ENCODE peak calls at places on chromosome 2, in six cellular contexts. One of them, this sample, is unnamed.

GRCh38 chr2:3169106-3169870 is 208.3 kb downstream of the EIPR1 start:
- DNase-seq in hepatic stellate cell: peak; percentile 61
- DNase-seq in upper lobe of right lung: peak; percentile 29
- DNase-seq in KG1: no peak
- DNase-seq in stimulated activated CD4-positive, alpha-beta T cell treated with anti-CD3 and anti-CD28 coated beads, TNF-alpha, amount 100 ng/mL, for 4 hours: no peak
- DNase-seq in globus pallidus: no peak
- DNase-seq in this sample: no peak

GRCh38 chr2:54479422-54479821 is 23.3 kb downstream of the SPTBN1 start:
- DNase-seq in upper lobe of right lung: no peak
- DNase-seq in stimulated activated CD4-positive, alpha-beta T cell treated with anti-CD3 and anti-CD28 coated beads, TNF-alpha, amount 100 ng/mL, for 4 hours: no peak
- DNase-seq in globus pallidus: no peak
- DNase-seq in KG1: no peak
- DNase-seq in hepatic stellate cell: no peak
- DNase-seq in this sample: no peak

GRCh38 chr2:221034973-221035372 is 537.1 kb downstream of the EPHA4 start:
- DNase-seq in stimulated activated CD4-positive, alpha-beta T cell treated with anti-CD3 and anti-CD28 coated beads, TNF-alpha, amount 100 ng/mL, for 4 hours: no peak
- DNase-seq in KG1: no peak
- DNase-seq in hepatic stellate cell: no peak
- DNase-seq in globus pallidus: no peak
- DNase-seq in upper lobe of right lung: no peak
- DNase-seq in this sample: no peak

GRCh38 chr2:224248944-224249371 is 152.9 kb downstream of the FAM124B start:
- DNase-seq in hepatic stellate cell: no peak
- DNase-seq in upper lobe of right lung: no peak
- DNase-seq in globus pallidus: no peak
- DNase-seq in KG1: no peak
- DNase-seq in stimulated activated CD4-positive, alpha-beta T cell treated with anti-CD3 and anti-CD28 coated beads, TNF-alpha, amount 100 ng/mL, for 4 hours: no peak
- DNase-seq in this sample: no peak

GRCh38 chr2:150274108-150274507 is 213.4 kb downstream of the RND3 start:
- DNase-seq in hepatic stellate cell: no peak
- DNase-seq in KG1: no peak
- DNase-seq in upper lobe of right lung: no peak
- DNase-seq in stimulated activated CD4-positive, alpha-beta T cell treated with anti-CD3 and anti-CD28 coated beads, TNF-alpha, amount 100 ng/mL, for 4 hours: no peak
- DNase-seq in globus pallidus: no peak
- DNase-seq in this sample: no peak

GRCh38 chr2:95509408-95509807 is 24.9 kb upstream of the TRIM43B start:
- DNase-seq in globus pallidus: no peak
- DNase-seq in KG1: no peak
- DNase-seq in hepatic stellate cell: no peak
- DNase-seq in stimulated activated CD4-positive, alpha-beta T cell treated with anti-CD3 and anti-CD28 coated beads, TNF-alpha, amount 100 ng/mL, for 4 hours: no peak
- DNase-seq in upper lobe of right lung: no peak
- DNase-seq in this sample: no peak

GRCh38 chr2:134261398-134262131 is 7.7 kb downstream of the MGAT5 start:
- DNase-seq in upper lobe of right lung: no peak
- DNase-seq in KG1: no peak
- DNase-seq in globus pallidus: no peak
- DNase-seq in stimulated activated CD4-positive, alpha-beta T cell treated with anti-CD3 and anti-CD28 coated beads, TNF-alpha, amount 100 ng/mL, for 4 hours: no peak
- DNase-seq in hepatic stellate cell: no peak
- DNase-seq in this sample: no peak

GRCh38 chr2:228986961-228987360 is 284.1 kb downstream of the PID1 start:
- DNase-seq in globus pallidus: no peak
- DNase-seq in upper lobe of right lung: no peak
- DNase-seq in KG1: no peak
- DNase-seq in hepatic stellate cell: no peak
- DNase-seq in stimulated activated CD4-positive, alpha-beta T cell treated with anti-CD3 and anti-CD28 coated beads, TNF-alpha, amount 100 ng/mL, for 4 hours: no peak
- DNase-seq in this sample: no peak

GRCh38 chr2:11753886-11754704 is 7.7 kb downstream of the LPIN1 start:
- DNase-seq in stimulated activated CD4-positive, alpha-beta T cell treated with anti-CD3 and anti-CD28 coated beads, TNF-alpha, amount 100 ng/mL, for 4 hours: peak; percentile 70
- DNase-seq in upper lobe of right lung: no peak
- DNase-seq in hepatic stellate cell: peak; percentile 68
- DNase-seq in KG1: peak; percentile 81
- DNase-seq in globus pallidus: no peak
- DNase-seq in this sample: peak; percentile 43

GRCh38 chr2:20446917-20447436 is at the start of gene RHOB:
- DNase-seq in stimulated activated CD4-positive, alpha-beta T cell treated with anti-CD3 and anti-CD28 coated beads, TNF-alpha, amount 100 ng/mL, for 4 hours: peak; percentile 82
- DNase-seq in upper lobe of right lung: peak; percentile 98
- DNase-seq in globus pallidus: peak; percentile 99
- DNase-seq in KG1: peak; percentile 82
- DNase-seq in hepatic stellate cell: peak; percentile 100
- DNase-seq in this sample: peak; percentile 98

GRCh38 chr2:185417111-185417510 is 321.5 kb upstream of the FSIP2 start:
- DNase-seq in hepatic stellate cell: no peak
- DNase-seq in stimulated activated CD4-positive, alpha-beta T cell treated with anti-CD3 and anti-CD28 coated beads, TNF-alpha, amount 100 ng/mL, for 4 hours: no peak
- DNase-seq in globus pallidus: no peak
- DNase-seq in upper lobe of right lung: no peak
- DNase-seq in KG1: no peak
- DNase-seq in this sample: no peak

GRCh38 chr2:46239847-46240181 is 57.4 kb upstream of the EPAS1 start:
- DNase-seq in upper lobe of right lung: no peak
- DNase-seq in KG1: no peak
- DNase-seq in stimulated activated CD4-positive, alpha-beta T cell treated with anti-CD3 and anti-CD28 coated beads, TNF-alpha, amount 100 ng/mL, for 4 hours: peak; percentile 47
- DNase-seq in hepatic stellate cell: no peak
- DNase-seq in globus pallidus: no peak
- DNase-seq in this sample: no peak

GRCh38 chr2:96888082-96889011 is 18.5 kb upstream of the SEMA4C start:
- DNase-seq in upper lobe of right lung: peak; percentile 81
- DNase-seq in stimulated activated CD4-positive, alpha-beta T cell treated with anti-CD3 and anti-CD28 coated beads, TNF-alpha, amount 100 ng/mL, for 4 hours: no peak
- DNase-seq in KG1: no peak
- DNase-seq in globus pallidus: peak; percentile 89
- DNase-seq in hepatic stellate cell: no peak
- DNase-seq in this sample: peak; percentile 70

GRCh38 chr2:158199928-158200650 is 98.4 kb downstream of the UPP2 start:
- DNase-seq in stimulated activated CD4-positive, alpha-beta T cell treated with anti-CD3 and anti-CD28 coated beads, TNF-alpha, amount 100 ng/mL, for 4 hours: no peak
- DNase-seq in KG1: no peak
- DNase-seq in hepatic stellate cell: no peak
- DNase-seq in upper lobe of right lung: no peak
- DNase-seq in globus pallidus: no peak
- DNase-seq in this sample: no peak

GRCh38 chr2:240149943-240150784 is 9.7 kb upstream of the OTOS start:
- DNase-seq in stimulated activated CD4-positive, alpha-beta T cell treated with anti-CD3 and anti-CD28 coated beads, TNF-alpha, amount 100 ng/mL, for 4 hours: no peak
- DNase-seq in upper lobe of right lung: no peak
- DNase-seq in globus pallidus: no peak
- DNase-seq in KG1: no peak
- DNase-seq in hepatic stellate cell: peak; percentile 86
- DNase-seq in this sample: peak; percentile 32

GRCh38 chr2:13533524-13533922 is 816.8 kb downstream of the TRIB2 start:
- DNase-seq in upper lobe of right lung: no peak
- DNase-seq in KG1: no peak
- DNase-seq in stimulated activated CD4-positive, alpha-beta T cell treated with anti-CD3 and anti-CD28 coated beads, TNF-alpha, amount 100 ng/mL, for 4 hours: no peak
- DNase-seq in globus pallidus: no peak
- DNase-seq in hepatic stellate cell: no peak
- DNase-seq in this sample: no peak

GRCh38 chr2:170771049-170771937 is 1.1 kb downstream of the ERICH2 start:
- DNase-seq in stimulated activated CD4-positive, alpha-beta T cell treated with anti-CD3 and anti-CD28 coated beads, TNF-alpha, amount 100 ng/mL, for 4 hours: peak; percentile 3
- DNase-seq in KG1: no peak
- DNase-seq in upper lobe of right lung: no peak
- DNase-seq in globus pallidus: no peak
- DNase-seq in hepatic stellate cell: peak; percentile 6
- DNase-seq in this sample: no peak

GRCh38 chr2:160332318-160332717 is 132.2 kb upstream of the ITGB6 start:
- DNase-seq in globus pallidus: peak; percentile 30
- DNase-seq in upper lobe of right lung: no peak
- DNase-seq in hepatic stellate cell: peak; percentile 8
- DNase-seq in stimulated activated CD4-positive, alpha-beta T cell treated with anti-CD3 and anti-CD28 coated beads, TNF-alpha, amount 100 ng/mL, for 4 hours: no peak
- DNase-seq in KG1: no peak
- DNase-seq in this sample: no peak

GRCh38 chr2:69642709-69643601 is 584 bp downstream of the AAK1 start:
- DNase-seq in upper lobe of right lung: peak; percentile 76
- DNase-seq in KG1: peak; percentile 26
- DNase-seq in hepatic stellate cell: peak; percentile 55
- DNase-seq in stimulated activated CD4-positive, alpha-beta T cell treated with anti-CD3 and anti-CD28 coated beads, TNF-alpha, amount 100 ng/mL, for 4 hours: peak; percentile 43
- DNase-seq in globus pallidus: peak; percentile 56
- DNase-seq in this sample: no peak

GRCh38 chr2:79585701-79586428 is 73.0 kb downstream of the CTNNA2 start:
- DNase-seq in hepatic stellate cell: peak; percentile 3
- DNase-seq in KG1: peak; percentile 36
- DNase-seq in globus pallidus: no peak
- DNase-seq in upper lobe of right lung: no peak
- DNase-seq in stimulated activated CD4-positive, alpha-beta T cell treated with anti-CD3 and anti-CD28 coated beads, TNF-alpha, amount 100 ng/mL, for 4 hours: no peak
- DNase-seq in this sample: no peak

GRCh38 chr2:36416370-36417165 is 61.0 kb downstream of the CRIM1 start:
- DNase-seq in upper lobe of right lung: no peak
- DNase-seq in globus pallidus: peak; percentile 12
- DNase-seq in hepatic stellate cell: no peak
- DNase-seq in KG1: no peak
- DNase-seq in stimulated activated CD4-positive, alpha-beta T cell treated with anti-CD3 and anti-CD28 coated beads, TNF-alpha, amount 100 ng/mL, for 4 hours: no peak
- DNase-seq in this sample: no peak

GRCh38 chr2:66437055-66437454 is 2.1 kb downstream of the MEIS1 start:
- DNase-seq in globus pallidus: peak; percentile 55
- DNase-seq in upper lobe of right lung: no peak
- DNase-seq in stimulated activated CD4-positive, alpha-beta T cell treated with anti-CD3 and anti-CD28 coated beads, TNF-alpha, amount 100 ng/mL, for 4 hours: no peak
- DNase-seq in hepatic stellate cell: no peak
- DNase-seq in KG1: no peak
- DNase-seq in this sample: no peak

GRCh38 chr2:105744091-105744908 is 412 bp upstream of the NCK2 start:
- DNase-seq in upper lobe of right lung: peak; percentile 86
- DNase-seq in hepatic stellate cell: peak; percentile 71
- DNase-seq in KG1: no peak
- DNase-seq in stimulated activated CD4-positive, alpha-beta T cell treated with anti-CD3 and anti-CD28 coated beads, TNF-alpha, amount 100 ng/mL, for 4 hours: no peak
- DNase-seq in globus pallidus: peak; percentile 38
- DNase-seq in this sample: peak; percentile 68

GRCh38 chr2:37111971-37112370 is 27.7 kb downstream of the GPATCH11 start:
- DNase-seq in upper lobe of right lung: no peak
- DNase-seq in hepatic stellate cell: no peak
- DNase-seq in stimulated activated CD4-positive, alpha-beta T cell treated with anti-CD3 and anti-CD28 coated beads, TNF-alpha, amount 100 ng/mL, for 4 hours: no peak
- DNase-seq in globus pallidus: no peak
- DNase-seq in KG1: no peak
- DNase-seq in this sample: no peak

GRCh38 chr2:74138952-74139323 is 8.8 kb downstream of the BOLA3 start:
- DNase-seq in stimulated activated CD4-positive, alpha-beta T cell treated with anti-CD3 and anti-CD28 coated beads, TNF-alpha, amount 100 ng/mL, for 4 hours: no peak
- DNase-seq in globus pallidus: no peak
- DNase-seq in KG1: no peak
- DNase-seq in hepatic stellate cell: no peak
- DNase-seq in upper lobe of right lung: no peak
- DNase-seq in this sample: no peak

GRCh38 chr2:200586644-200586975 is 796 bp downstream of the AOX1 start:
- DNase-seq in globus pallidus: no peak
- DNase-seq in hepatic stellate cell: no peak
- DNase-seq in KG1: no peak
- DNase-seq in stimulated activated CD4-positive, alpha-beta T cell treated with anti-CD3 and anti-CD28 coated beads, TNF-alpha, amount 100 ng/mL, for 4 hours: no peak
- DNase-seq in upper lobe of right lung: no peak
- DNase-seq in this sample: no peak

GRCh38 chr2:61196671-61197070 is 34.7 kb downstream of the C2orf74 start:
- DNase-seq in upper lobe of right lung: no peak
- DNase-seq in KG1: no peak
- DNase-seq in globus pallidus: no peak
- DNase-seq in stimulated activated CD4-positive, alpha-beta T cell treated with anti-CD3 and anti-CD28 coated beads, TNF-alpha, amount 100 ng/mL, for 4 hours: no peak
- DNase-seq in hepatic stellate cell: no peak
- DNase-seq in this sample: no peak

GRCh38 chr2:206798009-206798408 is 32.6 kb downstream of the FASTKD2 start:
- DNase-seq in stimulated activated CD4-positive, alpha-beta T cell treated with anti-CD3 and anti-CD28 coated beads, TNF-alpha, amount 100 ng/mL, for 4 hours: no peak
- DNase-seq in globus pallidus: no peak
- DNase-seq in hepatic stellate cell: no peak
- DNase-seq in KG1: no peak
- DNase-seq in upper lobe of right lung: no peak
- DNase-seq in this sample: no peak

GRCh38 chr2:33134086-33134763 is 187.5 kb downstream of the LTBP1 start:
- DNase-seq in globus pallidus: peak; percentile 73
- DNase-seq in hepatic stellate cell: peak; percentile 66
- DNase-seq in KG1: no peak
- DNase-seq in stimulated activated CD4-positive, alpha-beta T cell treated with anti-CD3 and anti-CD28 coated beads, TNF-alpha, amount 100 ng/mL, for 4 hours: no peak
- DNase-seq in upper lobe of right lung: no peak
- DNase-seq in this sample: peak; percentile 28

GRCh38 chr2:148416248-148416647 is 228.3 kb upstream of the EPC2 start:
- DNase-seq in KG1: no peak
- DNase-seq in globus pallidus: no peak
- DNase-seq in stimulated activated CD4-positive, alpha-beta T cell treated with anti-CD3 and anti-CD28 coated beads, TNF-alpha, amount 100 ng/mL, for 4 hours: no peak
- DNase-seq in upper lobe of right lung: no peak
- DNase-seq in hepatic stellate cell: no peak
- DNase-seq in this sample: no peak

GRCh38 chr2:231397011-231397927 is 1.8 kb downstream of the B3GNT7 start:
- DNase-seq in globus pallidus: no peak
- DNase-seq in KG1: no peak
- DNase-seq in stimulated activated CD4-positive, alpha-beta T cell treated with anti-CD3 and anti-CD28 coated beads, TNF-alpha, amount 100 ng/mL, for 4 hours: no peak
- DNase-seq in upper lobe of right lung: no peak
- DNase-seq in hepatic stellate cell: no peak
- DNase-seq in this sample: no peak

GRCh38 chr2:167134381-167135072 is 246.2 kb downstream of the XIRP2 start:
- DNase-seq in globus pallidus: no peak
- DNase-seq in hepatic stellate cell: peak; percentile 31
- DNase-seq in stimulated activated CD4-positive, alpha-beta T cell treated with anti-CD3 and anti-CD28 coated beads, TNF-alpha, amount 100 ng/mL, for 4 hours: no peak
- DNase-seq in KG1: no peak
- DNase-seq in upper lobe of right lung: no peak
- DNase-seq in this sample: no peak

GRCh38 chr2:6412533-6413085 is 453.1 kb downstream of the CMPK2 start:
- DNase-seq in upper lobe of right lung: no peak
- DNase-seq in KG1: no peak
- DNase-seq in stimulated activated CD4-positive, alpha-beta T cell treated with anti-CD3 and anti-CD28 coated beads, TNF-alpha, amount 100 ng/mL, for 4 hours: no peak
- DNase-seq in hepatic stellate cell: no peak
- DNase-seq in globus pallidus: no peak
- DNase-seq in this sample: no peak

GRCh38 chr2:86213699-86214502 is 14.6 kb downstream of the MRPL35 start:
- DNase-seq in hepatic stellate cell: no peak
- DNase-seq in globus pallidus: no peak
- DNase-seq in KG1: no peak
- DNase-seq in stimulated activated CD4-positive, alpha-beta T cell treated with anti-CD3 and anti-CD28 coated beads, TNF-alpha, amount 100 ng/mL, for 4 hours: no peak
- DNase-seq in upper lobe of right lung: no peak
- DNase-seq in this sample: peak; percentile 38

This sample was measured in stomach.